ENCODE peak calls at places on chromosome 17, in five cellular contexts. Q is CD4-positive, CD25-positive, alpha-beta regulatory T cell; F is left lung; H is activated T-helper 1 cell treated with Interleukin-2 at 50 U/mL for 16 hours; I is prostate gland. P is an unnamed sample.

GRCh38 chr17:78238823-78239488 is 7.5 kb downstream of the TMEM235 start:
- DNase-seq in Q (no peak), F (no peak), H (no peak), I (no peak), P (no peak)

GRCh38 chr17:77302682-77303081 is 161.9 kb downstream of the SEC14L1 start:
- DNase-seq in Q (no peak), F (no peak), H (no peak), I (no peak), P (no peak)

GRCh38 chr17:14791221-14791620 is 473.9 kb downstream of the PMP22 start:
- DNase-seq in Q (no peak), F (no peak), H (no peak), I (no peak), P (no peak)

GRCh38 chr17:54408741-54409140 is 491.9 kb upstream of the TOM1L1 start:
- DNase-seq in Q (no peak), F (no peak), H (no peak), I (no peak), P (no peak)

GRCh38 chr17:71084219-71084618 is 914.9 kb downstream of the KCNJ2 start:
- DNase-seq in Q (no peak), F (no peak), H (no peak), I (peak), P (no peak)

GRCh38 chr17:63120406-63120805 is 154.4 kb downstream of the TANC2 start:
- DNase-seq in Q (no peak), F (no peak), H (no peak), I (no peak), P (no peak)

GRCh38 chr17:73638556-73638955 is 5.7 kb downstream of the SDK2 start:
- DNase-seq in Q (no peak), F (no peak), H (no peak), I (no peak), P (no peak)

GRCh38 chr17:66349549-66350245 is 47.3 kb downstream of the PRKCA start:
- DNase-seq in Q (no peak), F (no peak), H (no peak), I (no peak), P (no peak)

GRCh38 chr17:19312406-19312805 is 50.1 kb downstream of the B9D1 start:
- DNase-seq in Q (no peak), F (no peak), H (no peak), I (no peak), P (no peak)

GRCh38 chr17:69175812-69176517 is 34.3 kb upstream of the ABCA6 start:
- DNase-seq in Q (no peak), F (no peak), H (no peak), I (no peak), P (no peak)

GRCh38 chr17:13351046-13351445 is 250.7 kb downstream of the HS3ST3A1 start:
- DNase-seq in Q (no peak), F (no peak), H (no peak), I (no peak), P (no peak)

GRCh38 chr17:967122-967521 is 12.5 kb downstream of the NXN start:
- DNase-seq in Q (no peak), F (no peak), H (no peak), I (no peak), P (no peak)

GRCh38 chr17:1999557-2000251 is 25.4 kb downstream of the RTN4RL1 start:
- DNase-seq in Q (no peak), F (peak), H (no peak), I (peak), P (no peak)

GRCh38 chr17:62965149-62965648 is 836 bp upstream of the TANC2 start:
- DNase-seq in Q (no peak), F (no peak), H (no peak), I (no peak), P (peak)

GRCh38 chr17:74274060-74274702 is at the start of gene DNAI2:
- DNase-seq in Q (peak), F (no peak), H (no peak), I (no peak), P (peak)

GRCh38 chr17:78375401-78376079 is 2.9 kb upstream of the PGS1 start:
- DNase-seq in Q (no peak), F (peak), H (no peak), I (no peak), P (no peak)

GRCh38 chr17:68834328-68834836 is 120.8 kb downstream of the ABCA8 start:
- DNase-seq in Q (no peak), F (no peak), H (no peak), I (no peak), P (no peak)

GRCh38 chr17:60139438-60140285 is 10.1 kb upstream of the CA4 start:
- DNase-seq in Q (peak), F (peak), H (peak), I (peak), P (peak)

GRCh38 chr17:5892897-5893656 is 177.1 kb upstream of the WSCD1 start:
- DNase-seq in Q (no peak), F (no peak), H (no peak), I (no peak), P (no peak)

GRCh38 chr17:34633351-34633750 is 54.0 kb downstream of the TMEM132E start:
- DNase-seq in Q (no peak), F (no peak), H (no peak), I (no peak), P (no peak)

GRCh38 chr17:41284043-41284442 is 8.5 kb downstream of the KRTAP9-7 start:
- DNase-seq in Q (no peak), F (no peak), H (no peak), I (no peak), P (no peak)

GRCh38 chr17:19727466-19728113 is 11.2 kb upstream of the SLC47A2 start:
- DNase-seq in Q (no peak), F (no peak), H (no peak), I (peak), P (no peak)

GRCh38 chr17:67488768-67489167 is 111.7 kb downstream of the PITPNC1 start:
- DNase-seq in Q (no peak), F (no peak), H (no peak), I (no peak), P (no peak)

GRCh38 chr17:32852811-32853210 is 24.1 kb downstream of the MYO1D start:
- DNase-seq in Q (no peak), F (no peak), H (no peak), I (no peak), P (no peak)

GRCh38 chr17:2177235-2177811 is 122.4 kb downstream of the HIC1 start:
- DNase-seq in Q (no peak), F (no peak), H (no peak), I (peak), P (no peak)

GRCh38 chr17:28271431-28271830 is 47.6 kb upstream of the TMEM97 start:
- DNase-seq in Q (no peak), F (no peak), H (no peak), I (no peak), P (no peak)

GRCh38 chr17:561118-561517 is 153.5 kb downstream of the VPS53 start:
- DNase-seq in Q (peak), F (no peak), H (no peak), I (no peak), P (no peak)

GRCh38 chr17:12859520-12859919 is 70.2 kb downstream of the ARHGAP44 start:
- DNase-seq in Q (no peak), F (no peak), H (no peak), I (peak), P (no peak)

GRCh38 chr17:57898487-57899311 is 48.9 kb upstream of the MRPS23 start:
- DNase-seq in Q (no peak), F (peak), H (no peak), I (peak), P (no peak)

GRCh38 chr17:74212262-74212912 is 984 bp upstream of the TTYH2 start:
- DNase-seq in Q (no peak), F (no peak), H (no peak), I (no peak), P (no peak)

GRCh38 chr17:35259001-35259400 is 16.1 kb downstream of the SLFN5 start:
- DNase-seq in Q (no peak), F (no peak), H (no peak), I (no peak), P (no peak)

GRCh38 chr17:7548585-7549400 is at the start of gene TNFSF12:
- DNase-seq in Q (peak), F (peak), H (peak), I (peak), P (peak)

GRCh38 chr17:62653002-62653830 is 25.7 kb downstream of the MRC2 start:
- DNase-seq in Q (peak), F (peak), H (peak), I (no peak), P (peak)

GRCh38 chr17:68820825-68821481 is 134.2 kb downstream of the ABCA8 start:
- DNase-seq in Q (no peak), F (no peak), H (no peak), I (no peak), P (no peak)

GRCh38 chr17:43135454-43135819 is 10.3 kb upstream of the BRCA1 start:
- DNase-seq in Q (no peak), F (no peak), H (no peak), I (no peak), P (no peak)

GRCh38 chr17:72183194-72183685 is 62.4 kb downstream of the SOX9 start:
- DNase-seq in Q (no peak), F (no peak), H (no peak), I (peak), P (no peak)

GRCh38 chr17:45828171-45829133 is 16.2 kb upstream of the SPPL2C start:
- DNase-seq in Q (no peak), F (no peak), H (no peak), I (no peak), P (no peak)

P was measured in T-helper 22 cell.